ENCODE peak calls at places on chromosomes 6 and 20, in nine cellular contexts. M, X, H, Q, K, Y, B, U and A are unnamed samples.

GRCh38 chr6:135182120-135182992 is 1.2 kb downstream of the MYB start:
- DNase-seq in K (peak), U (no peak), M (no peak), X (no peak), Q (peak), B (no peak), H (no peak), Y (no peak), A (peak)

GRCh38 chr20:21208999-21209398 is 83.1 kb downstream of the KIZ start:
- DNase-seq in Y (no peak), M (no peak), K (no peak), X (no peak), U (no peak), B (no peak), H (no peak), Q (no peak), A (no peak)

GRCh38 chr20:51211191-51211590 is 188.3 kb upstream of the KCNG1 start:
- DNase-seq in B (no peak), M (no peak), Q (no peak), Y (no peak), H (no peak), X (no peak), K (no peak), U (no peak), A (peak)

GRCh38 chr6:13488015-13488895 is 855 bp upstream of the GFOD1 start:
- DNase-seq in M (peak), U (no peak), B (peak), Y (no peak), H (no peak), X (no peak), Q (peak), K (peak), A (peak)

GRCh38 chr20:5364136-5364821 is 47.5 kb upstream of the PROKR2 start:
- DNase-seq in B (no peak), X (no peak), H (no peak), Q (peak), K (no peak), Y (peak), U (no peak), M (no peak), A (no peak)

GRCh38 chr6:43172127-43173007 is 1.3 kb downstream of the SRF start:
- DNase-seq in U (no peak), X (no peak), Y (peak), H (peak), K (peak), M (peak), Q (peak), B (peak), A (peak)

GRCh38 chr20:3812259-3812681 is 8.1 kb upstream of the AP5S1 start:
- DNase-seq in X (no peak), U (no peak), Y (no peak), Q (no peak), H (no peak), M (no peak), K (no peak), B (no peak), A (no peak)

GRCh38 chr20:62365814-62366369 is 1.2 kb downstream of the LAMA5 start:
- DNase-seq in U (no peak), X (no peak), B (no peak), M (peak), Y (no peak), K (no peak), Q (peak), H (no peak), A (peak)

GRCh38 chr6:82553863-82554531 is 190.4 kb downstream of the TPBG start:
- DNase-seq in U (no peak), H (no peak), M (no peak), X (no peak), Q (no peak), Y (no peak), B (no peak), K (peak), A (no peak)

GRCh38 chr6:5398530-5398929 is 137.2 kb downstream of the FARS2 start:
- DNase-seq in K (peak), Y (peak), X (no peak), Q (peak), H (no peak), B (no peak), U (no peak), M (no peak), A (peak)

GRCh38 chr20:10853176-10853575 is 179.4 kb upstream of the JAG1 start:
- DNase-seq in X (no peak), H (no peak), Q (no peak), M (no peak), B (no peak), K (no peak), Y (peak), U (no peak), A (no peak)

GRCh38 chr20:19976595-19977372 is 40.4 kb upstream of the NAA20 start:
- DNase-seq in H (peak), Y (peak), M (peak), K (peak), U (peak), X (no peak), B (peak), Q (no peak), A (no peak)

GRCh38 chr20:49825521-49826033 is 12.9 kb downstream of the SLC9A8 start:
- DNase-seq in M (no peak), B (no peak), H (no peak), K (no peak), Y (no peak), Q (no peak), U (no peak), X (no peak), A (no peak)

GRCh38 chr6:167956983-167957492 is 40.4 kb upstream of the KIF25 start:
- DNase-seq in B (no peak), M (no peak), U (no peak), Y (no peak), Q (no peak), X (no peak), K (no peak), H (no peak), A (no peak)

GRCh38 chr6:92967352-92967751 is 452.0 kb downstream of the EPHA7 start:
- DNase-seq in B (no peak), U (no peak), M (no peak), Y (no peak), H (no peak), X (no peak), K (no peak), Q (peak), A (no peak)

GRCh38 chr6:921400-921799 is 228.5 kb upstream of the EXOC2 start:
- DNase-seq in B (no peak), M (no peak), X (no peak), Q (no peak), Y (no peak), K (no peak), H (no peak), U (no peak), A (no peak)

GRCh38 chr6:157631388-157631787 is 191.7 kb upstream of the SNX9 start:
- DNase-seq in Q (no peak), M (no peak), U (peak), B (no peak), X (no peak), H (no peak), K (no peak), Y (no peak), A (no peak)

GRCh38 chr6:66489269-66489987 is 782.4 kb upstream of the EYS start:
- DNase-seq in K (no peak), Y (no peak), M (no peak), U (no peak), X (no peak), Q (no peak), B (no peak), H (no peak), A (no peak)

GRCh38 chr6:27892596-27893058 is 19.6 kb downstream of the OR2B2 start:
- DNase-seq in B (no peak), Q (no peak), M (no peak), U (no peak), K (peak), H (no peak), X (no peak), Y (peak), A (no peak)

GRCh38 chr20:14191559-14191958 is 145.9 kb downstream of the FLRT3 start:
- DNase-seq in X (no peak), Y (no peak), Q (no peak), B (no peak), U (no peak), M (no peak), H (no peak), K (no peak), A (no peak)

GRCh38 chr6:157125531-157125930 is 197.8 kb downstream of the TMEM242 start:
- DNase-seq in M (no peak), Q (no peak), K (no peak), X (no peak), H (no peak), Y (no peak), U (no peak), B (no peak), A (no peak)

GRCh38 chr6:148414836-148415235 is 72.2 kb downstream of the SASH1 start:
- DNase-seq in X (no peak), Y (peak), B (no peak), Q (no peak), M (no peak), U (no peak), H (no peak), K (peak), A (no peak)

GRCh38 chr6:13624871-13625288 is 9.7 kb downstream of the NOL7 start:
- DNase-seq in Q (peak), U (no peak), M (no peak), K (peak), Y (peak), B (no peak), X (peak), H (no peak), A (no peak)

GRCh38 chr20:40331699-40332098 is 357.3 kb downstream of the MAFB start:
- DNase-seq in B (no peak), U (no peak), Y (no peak), H (no peak), Q (no peak), K (no peak), X (no peak), M (no peak), A (peak)

GRCh38 chr20:42531675-42531985 is 658.1 kb downstream of the PTPRT start:
- DNase-seq in B (peak), K (no peak), Q (no peak), Y (no peak), U (no peak), H (no peak), X (no peak), M (no peak), A (peak)

GRCh38 chr6:147283460-147283859 is 79.2 kb downstream of the STXBP5 start:
- DNase-seq in K (peak), Q (no peak), Y (peak), H (no peak), X (no peak), B (no peak), U (no peak), M (no peak), A (peak)